ENCODE peak calls at places on chromosomes 16 and 17, in ten cellular contexts. I, G, L, C, V, K, N, H, A and U are unnamed samples.

GRCh38 chr17:31550389-31551056 is 159.0 kb downstream of the RAB11FIP4 start:
- DNase-seq in L (peak), I (no peak), K (no peak), A (no peak), H (peak), G (no peak), V (no peak), N (no peak), C (no peak), U (no peak)

GRCh38 chr17:47905221-47905733 is 9.2 kb downstream of the SP2 start:
- DNase-seq in K (no peak), L (no peak), I (no peak), G (no peak), H (peak), C (no peak), A (peak), V (no peak), N (no peak), U (no peak)

GRCh38 chr16:58032710-58033293 is 7.2 kb downstream of the MMP15 start:
- DNase-seq in N (no peak), G (no peak), A (no peak), K (no peak), L (peak), I (no peak), V (no peak), H (peak), C (no peak), U (no peak)

GRCh38 chr17:83018658-83019193 is 60.7 kb upstream of the METRNL start:
- DNase-seq in I (no peak), C (no peak), N (no peak), L (no peak), A (no peak), K (no peak), V (no peak), H (no peak), G (no peak), U (no peak)

GRCh38 chr16:1072526-1073261 is at the start of gene SSTR5:
- DNase-seq in N (no peak), H (no peak), K (no peak), L (no peak), G (no peak), V (no peak), C (no peak), A (no peak), I (no peak), U (no peak)

GRCh38 chr17:45052052-45052772 is 780 bp upstream of the DCAKD start:
- DNase-seq in L (peak), H (peak), V (peak), G (peak), I (no peak), C (no peak), N (no peak), K (peak), A (peak), U (no peak)

GRCh38 chr17:41810659-41811548 is 845 bp downstream of the P3H4 start:
- DNase-seq in I (no peak), C (no peak), N (no peak), H (peak), V (no peak), A (no peak), K (no peak), G (no peak), L (peak), U (no peak)

GRCh38 chr16:86854058-86854621 is 275.8 kb downstream of the FOXL1 start:
- DNase-seq in A (peak), V (no peak), G (no peak), I (no peak), H (no peak), C (no peak), K (no peak), N (no peak), L (peak), U (no peak)

GRCh38 chr16:11308493-11309283 is 27.6 kb upstream of the PRM1 start:
- DNase-seq in G (no peak), C (no peak), K (no peak), L (no peak), N (no peak), H (no peak), V (no peak), I (no peak), A (no peak), U (no peak)

GRCh38 chr16:10453159-10453510 is 67.3 kb downstream of the ATF7IP2 start:
- DNase-seq in V (no peak), I (no peak), L (no peak), C (no peak), H (no peak), K (no peak), N (no peak), A (no peak), G (no peak), U (no peak)

GRCh38 chr16:28495098-28495793 is 803 bp downstream of the APOBR start:
- DNase-seq in K (no peak), C (no peak), G (no peak), L (no peak), I (no peak), H (no peak), A (no peak), V (no peak), N (no peak), U (no peak)

GRCh38 chr16:17129971-17130370 is 340.8 kb downstream of the XYLT1 start:
- DNase-seq in V (no peak), C (no peak), H (no peak), I (no peak), L (no peak), K (no peak), G (no peak), A (no peak), N (no peak), U (no peak)

GRCh38 chr17:2128011-2128410 is 73.1 kb downstream of the HIC1 start:
- DNase-seq in V (no peak), L (no peak), C (no peak), H (no peak), G (no peak), I (no peak), N (no peak), A (no peak), K (peak), U (no peak)

GRCh38 chr17:34616148-34616547 is 36.8 kb downstream of the TMEM132E start:
- DNase-seq in C (no peak), I (no peak), K (no peak), G (no peak), V (no peak), N (no peak), H (no peak), L (peak), A (no peak), U (no peak)